ENCODE peak calls at places on chromosomes 7 and 10, in eight cellular contexts. X is upper lobe of right lung; B is HCT116; W is Panc1; H is kidney; E is tibial artery; S is CD8-positive, alpha-beta T cell; P is upper lobe of left lung. N is an unnamed sample. For H3K4me1, the result is how much of the 10 kb centered on the place peaks cover.

GRCh38 chr7:36473454-36474282 is 84.0 kb downstream of the ANLN start:
- DNase-seq in X (no peak), B (peak), W (no peak), H (no peak), E (no peak), S (no peak), P (no peak), N (peak)

GRCh38 chr10:62691331-62691730 is 113.2 kb upstream of the ADO start:
- DNase-seq in X (no peak), B (no peak), W (no peak), H (no peak), E (no peak), S (no peak), P (no peak), N (no peak)

GRCh38 chr7:142669074-142669654 is 80.1 kb upstream of the PRSS1 start:
- DNase-seq in X (no peak), B (no peak), W (no peak), H (no peak), E (no peak), S (no peak), P (no peak), N (no peak)

GRCh38 chr7:105611856-105612775 is 30.8 kb upstream of the EFCAB10 start:
- DNase-seq in X (peak), B (no peak), W (no peak), H (no peak), E (no peak), S (no peak), P (no peak), N (peak)

GRCh38 chr7:132145466-132145865 is 430.8 kb downstream of the PLXNA4 start:
- DNase-seq in X (no peak), B (no peak), W (peak), H (no peak), E (peak), S (no peak), P (no peak), N (peak)

GRCh38 chr7:41711283-41712064 is 8.6 kb upstream of the INHBA start:
- DNase-seq in X (no peak), B (no peak), W (no peak), H (no peak), E (no peak), S (no peak), P (peak), N (peak)

GRCh38 chr10:75611081-75611971 is 179.9 kb downstream of the LRMDA start:
- DNase-seq in X (no peak), B (no peak), W (no peak), H (no peak), E (no peak), S (no peak), P (no peak), N (no peak)

GRCh38 chr7:94374231-94374630 is 20.5 kb upstream of the COL1A2 start:
- DNase-seq in X (peak), B (no peak), W (no peak), H (peak), E (peak), S (no peak), P (peak), N (no peak)

GRCh38 chr10:128151031-128151430 is 24.8 kb upstream of the MKI67 start:
- DNase-seq in X (no peak), B (no peak), W (no peak), H (no peak), E (no peak), S (no peak), P (no peak), N (no peak)

GRCh38 chr10:31419394-31420063 is 100.5 kb downstream of the ZEB1 start:
- DNase-seq in X (no peak), B (no peak), W (no peak), H (no peak), E (no peak), S (no peak), P (no peak), N (no peak)

GRCh38 chr7:134632937-134633540 is 13.6 kb upstream of the BPGM start:
- DNase-seq in X (no peak), B (peak), W (no peak), H (no peak), E (no peak), S (peak), P (no peak), N (no peak)

GRCh38 chr7:111711426-111712065 is 149.3 kb upstream of the IMMP2L start:
- DNase-seq in X (no peak), B (no peak), W (no peak), H (no peak), E (no peak), S (no peak), P (no peak), N (no peak)

GRCh38 chr7:94700926-94701554 is 45.1 kb upstream of the SGCE start:
- DNase-seq in X (no peak), B (no peak), W (no peak), H (no peak), E (no peak), S (no peak), P (no peak), N (no peak)

GRCh38 chr10:12513003-12513365 is 163.6 kb downstream of the CAMK1D start:
- DNase-seq in X (no peak), B (no peak), W (no peak), H (no peak), E (no peak), S (no peak), P (no peak), N (no peak)

GRCh38 chr7:4825081-4825480 is 36.7 kb downstream of the PAPOLB start:
- DNase-seq in X (no peak), B (no peak), W (no peak), H (peak), E (no peak), S (no peak), P (no peak), N (no peak)

GRCh38 chr10:33897255-33897893 is 562.9 kb upstream of the NRP1 start:
- DNase-seq in X (no peak), B (no peak), W (no peak), H (no peak), E (no peak), S (no peak), P (no peak), N (peak)

GRCh38 chr10:36688717-36689116 is 436.7 kb upstream of the ANKRD30A start:
- DNase-seq in X (no peak), B (no peak), W (no peak), H (no peak), E (no peak), S (no peak), P (no peak), N (no peak)

GRCh38 chr7:90596745-90597526 is 815 bp downstream of the CDK14 start:
- DNase-seq in X (no peak), B (no peak), W (no peak), H (no peak), E (no peak), S (no peak), P (no peak), N (peak)

GRCh38 chr10:59829601-59830000 is 76.3 kb upstream of the MRLN start:
- DNase-seq in X (no peak), B (no peak), W (no peak), H (no peak), E (no peak), S (no peak), P (no peak), N (no peak)

GRCh38 chr7:100942038-100942774 is 7.1 kb upstream of the MUC3A start:
- DNase-seq in X (no peak), B (no peak), W (peak), H (no peak), E (no peak), S (no peak), P (no peak), N (no peak)

GRCh38 chr7:41503438-41503837 is 199.5 kb downstream of the INHBA start:
- DNase-seq in X (no peak), B (no peak), W (no peak), H (no peak), E (no peak), S (no peak), P (no peak), N (no peak)

GRCh38 chr10:26557641-26558014 is 119.5 kb downstream of the APBB1IP start:
- DNase-seq in X (no peak), B (no peak), W (no peak), H (no peak), E (no peak), S (no peak), P (no peak), N (no peak)

GRCh38 chr7:34263168-34263567 is 357.8 kb downstream of the BMPER start:
- DNase-seq in X (no peak), B (no peak), W (no peak), H (no peak), E (no peak), S (no peak), P (no peak), N (no peak)

GRCh38 chr7:114663502-114663901 is 248.9 kb downstream of the FOXP2 start:
- DNase-seq in X (no peak), B (peak), W (no peak), H (no peak), E (no peak), S (no peak), P (no peak), N (peak)
- TF ChIP-seq CTCF in X (no peak), B (peak), W (peak), H (peak), E (no peak), S (no peak), P (no peak), N (peak)

DNA sequence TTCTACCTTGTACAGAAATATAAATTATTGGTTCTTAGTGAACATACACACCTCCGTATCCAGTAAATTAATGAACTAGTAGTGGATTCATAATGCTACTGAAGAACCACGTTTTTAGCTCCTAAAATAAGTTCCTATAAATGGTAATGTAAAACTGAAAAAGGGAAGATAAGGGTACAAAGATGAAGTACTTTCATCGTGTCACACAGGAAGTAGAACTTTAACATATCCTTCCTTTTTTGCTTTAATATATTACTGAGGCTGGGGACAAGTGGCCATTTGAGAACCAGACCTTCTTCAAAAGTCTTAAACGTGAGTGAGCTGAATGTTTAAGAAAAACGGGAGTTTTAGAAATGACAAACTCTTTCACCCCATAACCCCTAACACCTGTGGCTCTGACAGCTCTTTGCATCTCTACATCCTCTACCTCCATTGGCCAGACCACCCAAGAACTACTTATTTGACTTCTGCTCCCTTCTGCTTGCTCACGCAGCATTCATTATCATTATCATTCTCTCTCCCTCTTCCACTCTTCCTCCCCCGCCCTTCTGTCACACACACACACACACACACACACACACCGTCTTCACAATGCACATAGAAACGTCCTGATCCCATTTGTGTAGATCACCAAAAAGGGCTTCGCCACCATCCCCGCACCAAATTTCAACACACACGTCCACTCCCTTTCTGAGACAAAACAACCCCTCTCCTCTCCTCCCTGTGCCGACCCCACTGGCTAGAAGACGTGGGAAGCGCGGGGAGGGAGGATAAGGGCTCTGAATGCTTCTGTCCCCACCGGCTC is 684 bp downstream of the SKAP2 start:
- DNase-seq in X (no peak), B (peak), W (no peak), H (no peak), E (no peak), S (no peak), P (no peak), N (no peak)
- H3K4me1 ChIP-seq in X (under half), B (under half), W (under half), H (under half), E (under half), S (under half), P (under half), N (under half)

DNA sequence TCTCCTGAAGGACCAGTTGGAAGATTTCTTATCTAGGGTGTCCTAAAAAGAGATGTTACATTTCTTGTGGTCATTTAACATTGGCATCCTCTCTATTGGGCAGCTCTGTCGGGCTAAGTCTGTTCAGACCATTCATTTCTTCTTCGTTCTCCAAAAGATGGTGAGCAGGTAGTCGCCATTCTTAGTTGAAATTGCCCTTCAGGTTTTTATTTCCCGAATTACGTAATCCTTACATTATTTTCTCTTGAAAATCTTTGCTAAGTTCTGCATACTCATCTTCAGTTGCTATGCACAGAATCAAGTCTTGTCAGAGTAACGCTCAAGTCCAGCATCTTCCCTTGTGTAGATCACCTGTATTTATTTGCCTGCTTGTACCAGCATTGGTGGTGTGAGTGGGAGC is 53.6 kb downstream of the DAGLB start:
- DNase-seq in X (no peak), B (no peak), W (no peak), H (no peak), E (no peak), S (no peak), P (no peak), N (no peak)
- H3K27ac ChIP-seq in X (peak), B (peak), W (no peak), H (peak), E (no peak), S (no peak), P (peak), N (no peak)

DNA sequence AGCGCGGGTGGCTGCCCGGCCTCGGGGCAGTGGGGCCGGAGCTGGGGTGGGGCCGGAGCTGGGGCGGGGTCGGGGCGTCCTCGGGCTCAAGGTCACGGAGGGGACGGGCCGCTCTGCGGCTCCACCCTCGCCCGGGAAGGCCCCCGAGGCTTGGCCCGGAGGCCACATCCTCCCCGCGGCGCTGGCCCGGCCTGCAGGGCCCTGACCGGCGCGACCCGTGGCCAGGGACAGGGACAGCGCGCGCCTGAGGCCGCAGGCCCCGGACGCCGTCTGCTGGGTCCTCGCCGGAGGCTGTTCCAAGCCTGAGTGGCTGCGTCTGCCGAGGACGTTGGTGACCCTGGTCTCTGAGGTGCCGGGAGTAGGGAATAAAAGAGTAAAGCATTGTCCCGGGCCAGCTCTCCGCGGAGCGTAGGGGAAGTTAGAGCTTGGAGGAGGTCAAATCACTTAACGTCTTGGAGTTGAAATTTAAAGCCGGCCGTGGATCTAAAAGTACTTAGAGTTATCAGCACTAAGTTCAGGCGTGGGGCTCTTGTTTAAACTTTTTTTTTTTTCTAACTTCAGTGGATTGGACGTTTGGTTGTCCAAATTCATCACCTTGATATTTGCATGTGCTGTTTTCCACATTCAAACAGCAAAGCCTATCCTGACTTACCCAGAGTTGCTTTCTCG is 551 bp downstream of the NIPSNAP2 start:
- DNase-seq in X (peak), B (peak), W (no peak), H (peak), E (peak), S (no peak), P (peak), N (no peak)
- TF ChIP-seq CTCF in X (no peak), B (no peak), W (no peak), H (no peak), E (no peak), S (no peak), P (no peak), N (no peak)

GRCh38 chr10:103983367-103983911 is 16.5 kb downstream of the SLK start:
- DNase-seq in X (no peak), B (no peak), W (no peak), H (no peak), E (no peak), S (no peak), P (no peak), N (no peak)

GRCh38 chr10:103979530-103979929 is 12.6 kb downstream of the SLK start:
- DNase-seq in X (no peak), B (no peak), W (no peak), H (no peak), E (no peak), S (no peak), P (no peak), N (no peak)

GRCh38 chr10:103980246-103980906 is 13.4 kb downstream of the SLK start:
- DNase-seq in X (no peak), B (no peak), W (no peak), H (no peak), E (no peak), S (no peak), P (no peak), N (no peak)

GRCh38 chr10:103985726-103986125 is 18.8 kb downstream of the SLK start:
- DNase-seq in X (no peak), B (no peak), W (no peak), H (no peak), E (no peak), S (no peak), P (no peak), N (no peak)

GRCh38 chr10:103982639-103983038 is 15.7 kb downstream of the SLK start:
- DNase-seq in X (no peak), B (peak), W (no peak), H (no peak), E (no peak), S (no peak), P (no peak), N (no peak)
- H3K4me1 ChIP-seq in X (under half), B (under half), W (under half), H (under half), E (under half), S (under half), P (under half), N (under half)

GRCh38 chr10:91603931-91604331 is 28.9 kb downstream of the PPP1R3C start:
- DNase-seq in X (no peak), B (no peak), W (no peak), H (no peak), E (no peak), S (no peak), P (no peak), N (peak)
- H3K27ac ChIP-seq in X (no peak), B (no peak), W (no peak), H (peak), E (peak), S (no peak), P (no peak), N (no peak)

GRCh38 chr7:129032017-129032416 is 22.9 kb downstream of the TNPO3 start:
- DNase-seq in X (no peak), B (no peak), W (no peak), H (no peak), E (no peak), S (no peak), P (no peak), N (no peak)
- TF ChIP-seq CTCF in X (no peak), B (no peak), W (no peak), H (no peak), E (no peak), S (no peak), P (no peak), N (no peak)

GRCh38 chr7:135666156-135666555 is 3.8 kb downstream of the STMP1 start:
- DNase-seq in X (no peak), B (no peak), W (no peak), H (no peak), E (no peak), S (no peak), P (no peak), N (no peak)

GRCh38 chr7:135662123-135662372 is 266 bp upstream of the STMP1 start:
- DNase-seq in X (no peak), B (no peak), W (no peak), H (no peak), E (no peak), S (no peak), P (no peak), N (no peak)

GRCh38 chr7:135665072-135665471 is 2.8 kb downstream of the STMP1 start:
- DNase-seq in X (no peak), B (no peak), W (no peak), H (no peak), E (no peak), S (no peak), P (no peak), N (no peak)

GRCh38 chr7:135662373-135663114 is at the start of gene STMP1:
- DNase-seq in X (peak), B (peak), W (peak), H (peak), E (peak), S (peak), P (peak), N (no peak)

DNA sequence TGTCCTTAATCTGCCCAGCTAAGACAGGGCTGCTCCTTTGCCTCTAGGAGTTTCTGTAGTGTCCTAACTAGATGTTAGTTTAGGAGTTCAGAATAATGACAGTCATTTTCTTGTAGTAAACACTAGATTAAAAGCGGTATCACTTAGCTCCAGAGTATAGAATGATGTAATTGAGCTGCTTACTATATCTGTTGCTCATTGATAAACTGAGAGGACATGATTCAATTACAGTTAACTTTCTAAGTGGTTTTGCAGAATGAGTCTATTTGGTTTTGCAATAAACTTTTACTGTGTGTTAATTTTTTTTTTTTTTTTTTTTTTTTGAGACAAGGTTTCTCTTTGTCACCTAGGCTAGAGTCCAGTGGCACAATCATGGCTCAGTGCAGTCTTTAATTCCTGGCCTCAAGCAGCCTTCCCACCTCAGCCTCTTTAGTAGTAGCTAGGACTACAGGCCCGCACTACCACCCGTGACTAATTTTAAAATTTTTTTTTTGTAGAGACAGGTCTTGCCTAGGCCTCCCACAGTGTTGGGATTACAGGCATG is 1.8 kb downstream of the STMP1 start:
- DNase-seq in X (no peak), B (no peak), W (no peak), H (no peak), E (no peak), S (no peak), P (no peak), N (no peak)
- H3K4me1 ChIP-seq in X (under half), B (under half), W (under half), H (under half), E (under half), S (under half), P (under half), N (under half)

GRCh38 chr7:92761391-92762098 is 74.8 kb downstream of the CDK6 start:
- DNase-seq in X (no peak), B (no peak), W (no peak), H (no peak), E (no peak), S (no peak), P (no peak), N (no peak)
- H3K27ac ChIP-seq in X (no peak), B (no peak), W (peak), H (no peak), E (peak), S (no peak), P (no peak), N (peak)

GRCh38 chr10:124262249-124262865 is 156.4 kb downstream of the OAT start:
- DNase-seq in X (no peak), B (no peak), W (no peak), H (no peak), E (no peak), S (no peak), P (no peak), N (no peak)
- TF ChIP-seq CTCF in X (no peak), B (no peak), W (no peak), H (no peak), E (no peak), S (no peak), P (no peak), N (peak)

N was measured in foreskin keratinocyte.